ENCODE peak calls at places on chromosome 7, in four cellular contexts. A, T, S and I are unnamed samples.

GRCh38 chr7:5266148-5267028 is 16.4 kb upstream of the SLC29A4 start:
- DNase-seq in T (no peak), S (no peak), A (no peak), I (no peak)

GRCh38 chr7:99623091-99623693 is 6.4 kb downstream of the ZSCAN25 start:
- DNase-seq in A (no peak), S (no peak), T (no peak), I (no peak)

GRCh38 chr7:55060690-55061414 is 42.0 kb downstream of the EGFR start:
- DNase-seq in S (no peak), A (no peak), T (no peak), I (no peak)

GRCh38 chr7:17516768-17517167 is 218.3 kb downstream of the AHR start:
- DNase-seq in T (no peak), A (no peak), S (no peak), I (no peak)

GRCh38 chr7:69708857-69709256 is 110.6 kb downstream of the AUTS2 start:
- DNase-seq in A (no peak), T (no peak), S (no peak), I (no peak)

GRCh38 chr7:4809091-4809591 is 33.7 kb downstream of the AP5Z1 start:
- DNase-seq in A (no peak), T (peak), S (no peak), I (no peak)

GRCh38 chr7:11833431-11833830 is 1.4 kb upstream of the THSD7A start:
- DNase-seq in A (no peak), S (no peak), T (no peak), I (no peak)

GRCh38 chr7:100153713-100154519 is 4.6 kb downstream of the TRAPPC14 start:
- DNase-seq in S (no peak), A (peak), T (no peak), I (no peak)

GRCh38 chr7:155764432-155764798 is 47.8 kb downstream of the SHH start:
- DNase-seq in S (no peak), T (no peak), A (no peak), I (no peak)

GRCh38 chr7:68573271-68574000 is 1024.8 kb upstream of the AUTS2 start:
- DNase-seq in A (no peak), S (no peak), T (no peak), I (no peak)

GRCh38 chr7:72793791-72794190 is 34.2 kb downstream of the TYW1B start:
- DNase-seq in A (no peak), T (no peak), S (no peak), I (no peak)

GRCh38 chr7:112383671-112384417 is 66.4 kb upstream of the IFRD1 start:
- DNase-seq in S (no peak), A (no peak), T (no peak), I (no peak)

GRCh38 chr7:108124820-108125219 is 5.3 kb downstream of the LAMB4 start:
- DNase-seq in A (no peak), S (no peak), T (no peak), I (no peak)

GRCh38 chr7:149497467-149498261 is at the start of gene ZNF746:
- DNase-seq in T (peak), A (peak), S (no peak), I (peak)

GRCh38 chr7:19113855-19114590 is 3.4 kb downstream of the TWIST1 start:
- DNase-seq in S (no peak), A (no peak), T (no peak), I (no peak)

GRCh38 chr7:12861070-12861469 is 173.6 kb downstream of the ARL4A start:
- DNase-seq in A (no peak), T (peak), S (no peak), I (no peak)

GRCh38 chr7:38550881-38551280 is 80.3 kb downstream of the AMPH start:
- DNase-seq in T (no peak), S (no peak), A (no peak), I (no peak)

GRCh38 chr7:159020987-159021386 is 123.7 kb downstream of the VIPR2 start:
- DNase-seq in S (peak), T (no peak), A (no peak), I (no peak)

GRCh38 chr7:5362466-5362865 is 61.2 kb downstream of the TNRC18 start:
- DNase-seq in A (no peak), T (no peak), S (no peak), I (no peak)

GRCh38 chr7:1285556-1286301 is 53.1 kb downstream of the UNCX start:
- DNase-seq in T (no peak), A (no peak), S (no peak), I (peak)

GRCh38 chr7:133980794-133981193 is 146.3 kb upstream of the LRGUK start:
- DNase-seq in A (no peak), S (no peak), T (no peak), I (no peak)

GRCh38 chr7:86094166-86094669 is 549.5 kb upstream of the GRM3 start:
- DNase-seq in T (no peak), S (no peak), A (no peak), I (no peak)

GRCh38 chr7:154482863-154483262 is 430.7 kb downstream of the DPP6 start:
- DNase-seq in S (no peak), T (no peak), A (no peak), I (no peak)

GRCh38 chr7:5345671-5346070 is 62.9 kb downstream of the SLC29A4 start:
- DNase-seq in T (no peak), A (no peak), S (no peak), I (no peak)

GRCh38 chr7:56290548-56290947 is 174.3 kb upstream of the NUPR2 start:
- DNase-seq in S (no peak), T (no peak), A (no peak), I (no peak)

GRCh38 chr7:140697447-140698143 is 1.1 kb downstream of the NDUFB2 start:
- DNase-seq in A (no peak), S (no peak), T (no peak), I (peak)

GRCh38 chr7:54985405-54986360 is 33.1 kb upstream of the EGFR start:
- DNase-seq in S (no peak), A (no peak), T (no peak), I (no peak)

GRCh38 chr7:6258440-6259182 is 13.8 kb downstream of the CYTH3 start:
- DNase-seq in A (no peak), T (no peak), S (no peak), I (no peak)

DNA sequence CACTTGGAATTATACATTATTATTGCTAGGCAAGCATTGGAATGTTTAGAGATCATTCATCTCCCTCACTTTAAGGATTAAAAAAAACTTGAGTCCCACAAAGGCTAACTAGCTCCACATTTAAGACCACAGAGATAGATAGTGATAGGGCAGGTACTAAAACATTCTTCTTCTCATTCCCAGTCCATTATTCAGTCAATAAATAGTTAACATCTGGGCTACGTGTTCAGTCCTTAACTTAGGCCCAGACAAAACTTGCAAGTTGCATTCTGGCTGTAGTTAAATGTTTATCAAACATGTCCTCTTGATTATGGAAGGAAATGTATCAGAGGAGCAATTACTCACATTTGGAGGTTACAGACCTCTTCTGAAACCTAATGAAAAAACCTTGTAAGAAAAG is 2.4 kb downstream of the GNG11 start:
- DNase-seq in T (no peak), A (no peak), S (no peak), I (no peak)
- H3K4me3 ChIP-seq in T (peak), A (no peak), S (peak), I (peak)

GRCh38 chr7:2602736-2603387 is 28.9 kb upstream of the TTYH3 start:
- DNase-seq in A (no peak), S (no peak), T (no peak), I (no peak)
- H3K27ac ChIP-seq in A (no peak), S (no peak), T (no peak), I (no peak)

GRCh38 chr7:81616951-81617350 is 152.9 kb downstream of the HGF start:
- DNase-seq in T (no peak), A (no peak), S (no peak), I (no peak)

GRCh38 chr7:81607987-81608386 is 161.9 kb downstream of the HGF start:
- DNase-seq in A (no peak), T (no peak), S (no peak), I (no peak)

GRCh38 chr7:81608748-81609382 is 161.0 kb downstream of the HGF start:
- DNase-seq in S (no peak), A (no peak), T (no peak), I (no peak)

GRCh38 chr7:81611040-81611439 is 158.8 kb downstream of the HGF start:
- DNase-seq in A (no peak), S (no peak), T (no peak), I (no peak)

DNA sequence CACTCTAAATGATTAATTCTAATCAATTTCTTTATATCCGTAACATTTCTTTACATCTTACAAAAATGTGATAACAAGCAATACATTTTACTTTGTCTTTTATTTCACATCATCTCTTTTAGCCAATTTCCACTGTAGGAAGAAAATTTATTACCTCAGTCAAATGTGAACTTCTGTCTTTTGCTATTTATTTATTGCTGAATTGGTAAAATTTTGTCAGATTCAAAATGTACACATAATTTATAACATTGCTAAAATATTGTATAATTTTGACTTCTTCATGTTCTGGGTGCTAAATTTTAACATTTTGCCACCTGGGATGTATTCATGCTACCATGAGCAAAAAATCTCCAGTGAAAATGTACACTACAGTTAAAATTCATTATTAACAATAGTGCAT is 158.0 kb downstream of the HGF start:
- DNase-seq in T (no peak), A (no peak), S (no peak), I (no peak)
- H3K4me3 ChIP-seq in T (no peak), A (no peak), S (no peak), I (no peak)

DNA sequence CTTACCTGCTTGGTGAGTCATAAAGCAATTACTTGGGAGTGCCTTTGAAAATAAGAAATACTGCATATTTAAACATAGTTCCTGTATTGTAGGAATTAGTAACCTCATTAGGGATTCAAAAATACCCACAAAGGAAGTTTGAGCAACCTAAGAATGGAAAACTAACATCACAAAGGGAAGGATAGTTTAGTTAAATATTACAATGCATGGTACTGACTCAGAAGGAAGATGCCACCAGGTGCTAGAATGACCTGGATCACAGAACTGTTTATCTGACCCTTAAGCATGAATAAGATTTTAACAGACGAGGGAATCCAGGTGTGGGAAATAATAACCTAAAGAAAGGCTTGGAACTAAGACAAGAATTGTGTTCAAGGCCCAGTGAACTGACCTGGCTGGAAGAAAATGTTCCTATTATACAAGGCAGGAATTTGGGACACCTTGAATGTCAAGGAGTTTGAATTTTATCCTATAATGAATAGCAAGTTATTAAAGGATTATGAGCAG is 106.4 kb downstream of the GSAP start:
- DNase-seq in S (no peak), T (no peak), A (no peak), I (no peak)
- H3K27ac ChIP-seq in S (no peak), T (no peak), A (no peak), I (no peak)

GRCh38 chr7:23357190-23358093 is 58.3 kb downstream of the MALSU1 start:
- DNase-seq in A (no peak), T (no peak), S (no peak), I (no peak)
- H3K4me3 ChIP-seq in A (no peak), T (no peak), S (no peak), I (no peak)